ENCODE peak calls at places on chromosomes 2 and 18, in six cellular contexts. I is heart left ventricle; D is HAP-1; L is CD8-positive, alpha-beta T cell; V is H7; S is fibroblast of lung. X is an unnamed sample. For H3K27me3, the result is how much of the 10 kb centered on the place peaks cover.

GRCh38 chr2:224938670-224939309 is 103.5 kb downstream of the DOCK10 start:
- DNase-seq in I (no peak), S (peak), L (no peak), V (no peak), D (no peak), X (no peak)

GRCh38 chr2:195490304-195490703 is 166.7 kb upstream of the SLC39A10 start:
- DNase-seq in S (no peak), L (no peak), V (no peak), D (no peak), I (no peak), X (no peak)

GRCh38 chr2:69559696-69560482 is 83.7 kb downstream of the AAK1 start:
- DNase-seq in V (peak), L (no peak), S (peak), I (no peak), D (peak), X (no peak)

GRCh38 chr2:28547906-28548600 is 52.2 kb downstream of the PLB1 start:
- DNase-seq in S (no peak), V (no peak), L (no peak), D (no peak), I (no peak), X (no peak)

GRCh38 chr2:178734518-178734917 is 72.7 kb downstream of the TTN start:
- DNase-seq in S (no peak), D (no peak), I (no peak), V (no peak), L (no peak), X (no peak)

GRCh38 chr2:38274286-38275276 is 102.5 kb downstream of the ATL2 start:
- DNase-seq in I (no peak), L (no peak), V (peak), D (peak), S (peak), X (peak)

GRCh38 chr2:65281626-65282351 is 54.2 kb downstream of the ACTR2 start:
- DNase-seq in L (no peak), D (no peak), I (peak), V (peak), S (peak), X (no peak)

GRCh38 chr18:6728318-6728717 is 1.2 kb upstream of the ARHGAP28 start:
- DNase-seq in L (no peak), D (no peak), S (no peak), I (no peak), V (no peak), X (no peak)

GRCh38 chr2:106885981-106886915 is at the start of gene ST6GAL2:
- DNase-seq in D (no peak), L (no peak), V (peak), S (peak), I (no peak), X (no peak)

GRCh38 chr2:204228169-204228940 is 291.8 kb downstream of the ICOS start:
- DNase-seq in S (no peak), V (peak), I (no peak), D (peak), L (no peak), X (no peak)

GRCh38 chr18:59874166-59874565 is 25.6 kb upstream of the PMAIP1 start:
- DNase-seq in V (no peak), S (peak), L (no peak), D (no peak), I (no peak), X (peak)

GRCh38 chr2:170744248-170745002 is 25.8 kb upstream of the ERICH2 start:
- DNase-seq in L (no peak), S (no peak), I (no peak), V (no peak), D (no peak), X (no peak)

GRCh38 chr2:19797871-19798270 is 103.9 kb downstream of the TTC32 start:
- DNase-seq in L (no peak), I (no peak), V (no peak), S (no peak), D (no peak), X (no peak)

GRCh38 chr18:811192-812122 is 585 bp downstream of the YES1 start:
- DNase-seq in D (peak), L (no peak), I (no peak), V (no peak), S (peak), X (no peak)

GRCh38 chr2:68837164-68837860 is 33.9 kb downstream of the BMP10 start:
- DNase-seq in L (peak), V (peak), I (peak), D (peak), S (peak), X (no peak)

DNA sequence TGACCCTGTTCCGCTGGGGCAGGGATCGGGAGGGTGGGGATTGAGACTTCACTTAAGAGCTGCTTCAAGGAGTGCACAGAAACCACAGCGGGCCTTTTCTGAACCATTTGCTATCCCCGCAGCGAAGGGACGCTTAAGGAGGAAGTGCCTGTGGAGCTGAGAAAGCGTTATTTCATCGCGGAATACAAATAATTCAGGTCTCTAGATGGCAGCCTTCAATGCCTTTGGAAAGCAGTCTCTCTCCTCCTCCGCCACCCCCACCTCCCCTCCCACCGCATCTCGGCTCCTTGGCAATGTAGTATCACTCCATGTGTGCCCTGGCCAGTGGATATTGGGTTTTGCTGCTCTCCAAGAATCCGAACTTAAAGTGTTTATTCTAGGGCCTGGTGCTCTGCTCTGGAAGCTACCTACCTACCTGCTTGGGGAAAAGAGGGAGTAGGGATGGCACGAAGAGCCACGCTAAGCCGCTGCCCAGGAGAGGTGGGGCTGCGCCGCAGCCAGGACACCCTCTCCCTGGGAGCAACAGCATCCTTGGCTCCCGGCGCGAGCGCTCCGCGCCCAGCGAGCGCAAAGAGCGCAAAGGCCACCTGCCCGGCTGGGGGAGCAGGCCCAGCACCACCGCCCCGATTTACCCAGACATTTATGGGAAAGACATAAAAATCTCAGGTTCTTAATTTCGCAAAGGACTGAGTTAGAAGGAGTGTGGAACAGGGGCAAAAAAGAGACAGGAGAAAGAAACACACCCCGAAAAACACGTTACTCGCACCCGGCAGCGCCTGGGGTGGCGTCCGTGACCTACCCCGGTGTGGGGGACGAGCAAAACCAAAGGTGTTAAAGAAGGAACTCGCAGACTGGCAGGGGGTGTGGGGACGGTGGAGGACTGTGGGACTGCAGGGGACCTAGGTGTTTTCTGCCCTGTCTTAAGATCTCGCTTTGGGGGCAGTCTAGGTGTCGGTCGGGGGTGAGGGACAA is 1.1 kb downstream of the SPHKAP start:
- DNase-seq in V (peak), D (no peak), L (no peak), I (peak), S (no peak), X (peak)
- H3K4me3 ChIP-seq in V (peak), D (no peak), L (no peak), I (peak), S (no peak), X (peak)

GRCh38 chr2:99921903-99922302 is 220.5 kb downstream of the AFF3 start:
- DNase-seq in L (no peak), D (no peak), S (no peak), I (no peak), V (no peak), X (no peak)
- H3K27me3 ChIP-seq in L (under half), D (under half), S (under half), I (under half), V (under half), X (under half)

GRCh38 chr18:23574611-23575308 is 11.5 kb downstream of the NPC1 start:
- DNase-seq in S (no peak), I (no peak), L (no peak), V (no peak), D (no peak), X (no peak)
- H3K4me3 ChIP-seq in S (no peak), I (no peak), L (peak), V (no peak), D (no peak), X (no peak)

DNA sequence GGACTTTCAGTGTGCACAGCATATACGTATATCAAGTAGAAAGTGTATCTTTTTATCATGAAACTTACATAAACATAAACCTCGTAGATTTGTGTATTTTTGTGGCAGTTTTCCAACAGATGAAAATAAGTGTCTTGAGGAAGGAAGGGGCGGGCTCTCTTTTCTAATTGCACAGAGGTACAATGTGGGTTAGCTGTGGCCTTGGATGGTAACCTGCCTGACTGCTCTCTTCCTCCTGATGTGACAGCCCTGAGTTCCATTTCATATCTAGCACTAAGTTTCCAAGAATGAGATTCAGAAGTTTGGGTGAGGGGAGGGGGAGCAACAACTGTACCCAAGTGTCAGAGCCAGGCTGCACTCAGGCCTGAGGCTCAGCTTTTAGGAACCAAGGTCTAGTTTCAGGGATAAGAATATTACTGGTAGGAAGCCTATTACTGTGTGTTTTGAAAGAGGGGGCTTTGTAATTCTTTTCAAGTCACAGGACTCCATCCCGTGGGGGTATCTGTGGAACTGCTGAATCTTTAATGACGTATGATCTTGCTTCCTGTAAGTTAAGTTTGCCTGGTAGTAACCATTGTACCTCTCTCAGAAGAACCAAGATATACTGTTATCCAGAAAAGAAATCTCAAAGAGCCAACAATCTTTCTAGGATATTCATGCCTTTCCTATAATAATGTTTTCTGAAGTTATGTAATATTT is 483.6 kb downstream of the PTPRM start:
- DNase-seq in V (no peak), L (no peak), S (no peak), D (no peak), I (no peak), X (no peak)
- H3K27me3 ChIP-seq in V (under half), L (under half), S (under half), D (under half), I (under half), X (under half)

DNA sequence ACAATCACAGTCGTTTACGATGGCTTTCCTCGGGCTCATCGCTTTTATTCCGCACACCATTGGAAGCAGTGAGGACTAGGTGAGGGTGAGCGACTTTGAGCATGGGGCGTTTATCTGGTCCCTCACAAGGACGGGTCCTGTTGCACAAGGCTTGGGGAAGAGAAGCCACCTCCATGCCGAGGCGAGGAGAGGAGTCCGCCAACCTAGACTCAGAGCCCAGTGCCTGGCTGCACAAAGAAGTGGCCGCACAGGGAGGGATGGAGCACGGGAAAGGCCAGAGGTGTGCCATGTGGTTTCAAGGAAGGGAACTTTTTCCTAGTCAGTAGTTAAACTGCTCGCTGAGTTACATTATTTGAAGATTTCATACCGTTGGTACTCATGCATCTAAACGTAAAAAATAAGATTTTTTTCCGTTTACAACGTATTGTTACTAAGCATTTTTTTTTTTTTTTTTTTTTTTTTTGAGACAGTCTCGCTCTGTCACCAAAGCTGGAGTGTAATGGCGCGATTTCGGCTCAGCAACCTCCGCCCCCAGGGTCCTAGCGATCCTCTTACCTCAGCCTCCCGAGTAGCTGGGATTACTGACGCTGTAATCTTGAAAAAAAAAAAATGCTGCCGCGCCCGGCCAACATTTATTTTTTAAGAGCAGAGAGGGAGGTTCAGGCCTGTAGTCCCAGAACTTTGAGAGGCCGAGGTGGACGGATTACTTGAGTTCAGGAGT is 868 bp upstream of the CYP27C1 start:
- DNase-seq in V (peak), S (peak), I (no peak), D (no peak), L (no peak), X (no peak)
- H3K4me3 ChIP-seq in V (peak), S (peak), I (peak), D (peak), L (peak), X (no peak)

GRCh38 chr2:161426788-161427412 is 10.8 kb downstream of the TBR1 start:
- DNase-seq in I (no peak), D (no peak), V (peak), S (peak), L (no peak), X (no peak)
- H3K27me3 ChIP-seq in I (half or more), D (under half), V (half or more), S (half or more), L (half or more), X (half or more)

DNA sequence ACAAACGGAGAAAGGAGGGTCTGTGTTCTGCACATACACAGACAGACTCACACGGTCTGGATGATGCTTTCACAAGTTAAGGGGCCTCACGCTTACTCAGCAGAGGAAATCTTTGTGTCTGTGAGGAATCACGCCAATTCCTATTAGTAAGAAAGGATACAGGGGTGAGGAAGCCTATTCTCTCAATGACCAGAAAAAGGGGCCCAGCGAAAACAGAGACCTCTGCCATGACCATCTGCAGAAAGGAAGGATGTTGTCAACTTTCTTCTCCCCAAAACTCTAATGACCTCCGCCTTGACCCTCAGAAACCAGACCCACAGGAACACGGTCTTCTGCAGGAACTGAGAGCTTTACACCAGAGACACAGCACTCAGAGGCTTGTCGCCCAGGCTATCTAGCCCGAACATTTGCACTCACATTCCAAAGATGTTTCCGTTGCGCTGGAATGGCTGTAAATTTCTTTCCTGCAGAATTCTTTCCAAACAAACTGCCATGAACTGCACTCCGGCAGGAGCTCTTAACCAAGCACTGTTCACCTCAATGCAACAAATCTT is 186.3 kb downstream of the TCF4 start:
- DNase-seq in I (peak), D (peak), S (peak), L (no peak), V (no peak), X (peak)
- H3K4me3 ChIP-seq in I (peak), D (no peak), S (peak), L (no peak), V (no peak), X (peak)

DNA sequence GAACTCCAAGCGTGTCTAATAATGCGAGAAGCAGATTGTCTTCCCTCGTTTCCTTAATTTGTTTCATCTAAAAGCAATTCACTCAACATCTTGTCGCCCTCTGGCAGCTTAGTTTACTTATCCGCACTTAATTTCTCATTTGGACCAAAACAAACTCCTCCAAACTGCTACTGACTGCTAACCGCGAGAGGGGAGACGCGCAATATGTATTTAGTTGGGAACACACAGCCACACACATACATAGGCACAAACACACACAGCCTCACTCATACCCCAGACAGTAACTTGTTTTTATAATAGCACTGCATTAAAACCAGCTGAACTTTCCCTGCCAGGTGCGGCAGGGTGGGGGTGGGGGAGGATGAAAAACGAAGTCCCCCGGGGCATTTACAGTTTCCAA is 2.6 kb downstream of the ERBB4 start:
- DNase-seq in S (no peak), I (no peak), D (peak), L (no peak), V (no peak), X (no peak)
- H3K27me3 ChIP-seq in S (under half), I (half or more), D (under half), L (under half), V (half or more), X (under half)

X was measured in BJ.